ENCODE peak calls at places on chromosomes 7 and 10, in six cellular contexts. One of them, this sample, is unnamed.

GRCh38 chr10:33293531-33294170 is 40.8 kb downstream of the NRP1 start:
- DNase-seq in renal cortical epithelial cell: no peak
- DNase-seq in heart left ventricle: no peak
- DNase-seq in coronary artery: no peak
- DNase-seq in activated naive CD4-positive, alpha-beta T cell treated with anti-CD3 and anti-CD28 coated beads, Interleukin-2, amount 10 ng/mL, durations not matched to agents 7 days and 5 days: no peak
- DNase-seq in mesothelial cell of epicardium: no peak
- DNase-seq in this sample: no peak

GRCh38 chr10:53325073-53325472 is 552.5 kb upstream of the MBL2 start:
- DNase-seq in renal cortical epithelial cell: peak
- DNase-seq in heart left ventricle: no peak
- DNase-seq in coronary artery: no peak
- DNase-seq in activated naive CD4-positive, alpha-beta T cell treated with anti-CD3 and anti-CD28 coated beads, Interleukin-2, amount 10 ng/mL, durations not matched to agents 7 days and 5 days: no peak
- DNase-seq in mesothelial cell of epicardium: no peak
- DNase-seq in this sample: no peak

GRCh38 chr10:95181731-95182130 is 12.3 kb upstream of the ACSM6 start:
- DNase-seq in renal cortical epithelial cell: peak
- DNase-seq in heart left ventricle: no peak
- DNase-seq in coronary artery: no peak
- DNase-seq in activated naive CD4-positive, alpha-beta T cell treated with anti-CD3 and anti-CD28 coated beads, Interleukin-2, amount 10 ng/mL, durations not matched to agents 7 days and 5 days: no peak
- DNase-seq in mesothelial cell of epicardium: no peak
- DNase-seq in this sample: no peak

GRCh38 chr7:95636140-95636539 is 39.8 kb upstream of the PDK4 start:
- DNase-seq in renal cortical epithelial cell: peak
- DNase-seq in heart left ventricle: no peak
- DNase-seq in coronary artery: no peak
- DNase-seq in activated naive CD4-positive, alpha-beta T cell treated with anti-CD3 and anti-CD28 coated beads, Interleukin-2, amount 10 ng/mL, durations not matched to agents 7 days and 5 days: no peak
- DNase-seq in mesothelial cell of epicardium: no peak
- DNase-seq in this sample: no peak

GRCh38 chr10:97713351-97713827 is at the start of gene MARVELD1:
- DNase-seq in renal cortical epithelial cell: no peak
- DNase-seq in heart left ventricle: peak
- DNase-seq in coronary artery: peak
- DNase-seq in activated naive CD4-positive, alpha-beta T cell treated with anti-CD3 and anti-CD28 coated beads, Interleukin-2, amount 10 ng/mL, durations not matched to agents 7 days and 5 days: peak
- DNase-seq in mesothelial cell of epicardium: peak
- DNase-seq in this sample: no peak

GRCh38 chr7:41294556-41295454 is 408.1 kb downstream of the INHBA start:
- DNase-seq in renal cortical epithelial cell: no peak
- DNase-seq in heart left ventricle: no peak
- DNase-seq in coronary artery: no peak
- DNase-seq in activated naive CD4-positive, alpha-beta T cell treated with anti-CD3 and anti-CD28 coated beads, Interleukin-2, amount 10 ng/mL, durations not matched to agents 7 days and 5 days: no peak
- DNase-seq in mesothelial cell of epicardium: no peak
- DNase-seq in this sample: no peak

GRCh38 chr10:96556003-96556402 is 30.8 kb downstream of the TM9SF3 start:
- DNase-seq in renal cortical epithelial cell: peak
- DNase-seq in heart left ventricle: no peak
- DNase-seq in coronary artery: no peak
- DNase-seq in activated naive CD4-positive, alpha-beta T cell treated with anti-CD3 and anti-CD28 coated beads, Interleukin-2, amount 10 ng/mL, durations not matched to agents 7 days and 5 days: peak
- DNase-seq in mesothelial cell of epicardium: no peak
- DNase-seq in this sample: no peak

GRCh38 chr7:87853237-87853864 is 22.8 kb downstream of the SLC25A40 start:
- DNase-seq in renal cortical epithelial cell: peak
- DNase-seq in heart left ventricle: no peak
- DNase-seq in coronary artery: no peak
- DNase-seq in activated naive CD4-positive, alpha-beta T cell treated with anti-CD3 and anti-CD28 coated beads, Interleukin-2, amount 10 ng/mL, durations not matched to agents 7 days and 5 days: no peak
- DNase-seq in mesothelial cell of epicardium: no peak
- DNase-seq in this sample: no peak

GRCh38 chr7:117780832-117781231 is 92.4 kb downstream of the CTTNBP2 start:
- DNase-seq in renal cortical epithelial cell: no peak
- DNase-seq in heart left ventricle: no peak
- DNase-seq in coronary artery: no peak
- DNase-seq in activated naive CD4-positive, alpha-beta T cell treated with anti-CD3 and anti-CD28 coated beads, Interleukin-2, amount 10 ng/mL, durations not matched to agents 7 days and 5 days: no peak
- DNase-seq in mesothelial cell of epicardium: no peak
- DNase-seq in this sample: no peak

GRCh38 chr10:29479081-29479917 is 155.5 kb downstream of the SVIL start:
- DNase-seq in renal cortical epithelial cell: peak
- DNase-seq in heart left ventricle: no peak
- DNase-seq in coronary artery: no peak
- DNase-seq in activated naive CD4-positive, alpha-beta T cell treated with anti-CD3 and anti-CD28 coated beads, Interleukin-2, amount 10 ng/mL, durations not matched to agents 7 days and 5 days: no peak
- DNase-seq in mesothelial cell of epicardium: no peak
- DNase-seq in this sample: no peak

GRCh38 chr7:117200786-117201185 is 122.1 kb downstream of the WNT2 start:
- DNase-seq in renal cortical epithelial cell: no peak
- DNase-seq in heart left ventricle: no peak
- DNase-seq in coronary artery: no peak
- DNase-seq in activated naive CD4-positive, alpha-beta T cell treated with anti-CD3 and anti-CD28 coated beads, Interleukin-2, amount 10 ng/mL, durations not matched to agents 7 days and 5 days: no peak
- DNase-seq in mesothelial cell of epicardium: no peak
- DNase-seq in this sample: no peak

GRCh38 chr10:24762966-24763623 is 39.4 kb upstream of the ARHGAP21 start:
- DNase-seq in renal cortical epithelial cell: peak
- DNase-seq in heart left ventricle: no peak
- DNase-seq in coronary artery: no peak
- DNase-seq in activated naive CD4-positive, alpha-beta T cell treated with anti-CD3 and anti-CD28 coated beads, Interleukin-2, amount 10 ng/mL, durations not matched to agents 7 days and 5 days: no peak
- DNase-seq in mesothelial cell of epicardium: no peak
- DNase-seq in this sample: no peak

GRCh38 chr10:103193820-103194529 is 903 bp upstream of the NT5C2 start:
- DNase-seq in renal cortical epithelial cell: no peak
- DNase-seq in heart left ventricle: no peak
- DNase-seq in coronary artery: no peak
- DNase-seq in activated naive CD4-positive, alpha-beta T cell treated with anti-CD3 and anti-CD28 coated beads, Interleukin-2, amount 10 ng/mL, durations not matched to agents 7 days and 5 days: no peak
- DNase-seq in mesothelial cell of epicardium: no peak
- DNase-seq in this sample: no peak

GRCh38 chr10:46317889-46318288 is 31.1 kb downstream of the ANTXRL start:
- DNase-seq in renal cortical epithelial cell: no peak
- DNase-seq in heart left ventricle: no peak
- DNase-seq in coronary artery: no peak
- DNase-seq in activated naive CD4-positive, alpha-beta T cell treated with anti-CD3 and anti-CD28 coated beads, Interleukin-2, amount 10 ng/mL, durations not matched to agents 7 days and 5 days: no peak
- DNase-seq in mesothelial cell of epicardium: no peak
- DNase-seq in this sample: no peak

GRCh38 chr7:158274404-158274811 is 313.2 kb downstream of the PTPRN2 start:
- DNase-seq in renal cortical epithelial cell: no peak
- DNase-seq in heart left ventricle: no peak
- DNase-seq in coronary artery: no peak
- DNase-seq in activated naive CD4-positive, alpha-beta T cell treated with anti-CD3 and anti-CD28 coated beads, Interleukin-2, amount 10 ng/mL, durations not matched to agents 7 days and 5 days: no peak
- DNase-seq in mesothelial cell of epicardium: no peak
- DNase-seq in this sample: no peak

GRCh38 chr7:132049462-132050304 is 493.3 kb upstream of the PODXL start:
- DNase-seq in renal cortical epithelial cell: peak
- DNase-seq in heart left ventricle: no peak
- DNase-seq in coronary artery: peak
- DNase-seq in activated naive CD4-positive, alpha-beta T cell treated with anti-CD3 and anti-CD28 coated beads, Interleukin-2, amount 10 ng/mL, durations not matched to agents 7 days and 5 days: peak
- DNase-seq in mesothelial cell of epicardium: no peak
- DNase-seq in this sample: no peak

GRCh38 chr7:43721193-43721806 is 8.0 kb downstream of the COA1 start:
- DNase-seq in renal cortical epithelial cell: peak
- DNase-seq in heart left ventricle: no peak
- DNase-seq in coronary artery: no peak
- DNase-seq in activated naive CD4-positive, alpha-beta T cell treated with anti-CD3 and anti-CD28 coated beads, Interleukin-2, amount 10 ng/mL, durations not matched to agents 7 days and 5 days: no peak
- DNase-seq in mesothelial cell of epicardium: no peak
- DNase-seq in this sample: no peak

GRCh38 chr7:20395094-20395493 is 64.4 kb downstream of the ITGB8 start:
- DNase-seq in renal cortical epithelial cell: no peak
- DNase-seq in heart left ventricle: no peak
- DNase-seq in coronary artery: no peak
- DNase-seq in activated naive CD4-positive, alpha-beta T cell treated with anti-CD3 and anti-CD28 coated beads, Interleukin-2, amount 10 ng/mL, durations not matched to agents 7 days and 5 days: no peak
- DNase-seq in mesothelial cell of epicardium: no peak
- DNase-seq in this sample: no peak

GRCh38 chr7:138194567-138194966 is 118.3 kb downstream of the AKR1D1 start:
- DNase-seq in renal cortical epithelial cell: no peak
- DNase-seq in heart left ventricle: no peak
- DNase-seq in coronary artery: no peak
- DNase-seq in activated naive CD4-positive, alpha-beta T cell treated with anti-CD3 and anti-CD28 coated beads, Interleukin-2, amount 10 ng/mL, durations not matched to agents 7 days and 5 days: no peak
- DNase-seq in mesothelial cell of epicardium: no peak
- DNase-seq in this sample: no peak

GRCh38 chr10:17682236-17682946 is 38.4 kb downstream of the STAM start:
- DNase-seq in renal cortical epithelial cell: peak
- DNase-seq in heart left ventricle: no peak
- DNase-seq in coronary artery: no peak
- DNase-seq in activated naive CD4-positive, alpha-beta T cell treated with anti-CD3 and anti-CD28 coated beads, Interleukin-2, amount 10 ng/mL, durations not matched to agents 7 days and 5 days: no peak
- DNase-seq in mesothelial cell of epicardium: no peak
- DNase-seq in this sample: no peak

GRCh38 chr7:38463277-38464224 is 167.6 kb downstream of the AMPH start:
- DNase-seq in renal cortical epithelial cell: no peak
- DNase-seq in heart left ventricle: peak
- DNase-seq in coronary artery: no peak
- DNase-seq in activated naive CD4-positive, alpha-beta T cell treated with anti-CD3 and anti-CD28 coated beads, Interleukin-2, amount 10 ng/mL, durations not matched to agents 7 days and 5 days: peak
- DNase-seq in mesothelial cell of epicardium: no peak
- DNase-seq in this sample: no peak

GRCh38 chr10:86389441-86390193 is 23.0 kb upstream of the GRID1 start:
- DNase-seq in renal cortical epithelial cell: no peak
- DNase-seq in heart left ventricle: no peak
- DNase-seq in coronary artery: peak
- DNase-seq in activated naive CD4-positive, alpha-beta T cell treated with anti-CD3 and anti-CD28 coated beads, Interleukin-2, amount 10 ng/mL, durations not matched to agents 7 days and 5 days: no peak
- DNase-seq in mesothelial cell of epicardium: no peak
- DNase-seq in this sample: no peak

GRCh38 chr10:79948976-79949722 is at the start of gene SFTPD:
- DNase-seq in renal cortical epithelial cell: peak
- DNase-seq in heart left ventricle: no peak
- DNase-seq in coronary artery: no peak
- DNase-seq in activated naive CD4-positive, alpha-beta T cell treated with anti-CD3 and anti-CD28 coated beads, Interleukin-2, amount 10 ng/mL, durations not matched to agents 7 days and 5 days: no peak
- DNase-seq in mesothelial cell of epicardium: no peak
- DNase-seq in this sample: no peak

GRCh38 chr7:105196473-105196872 is 182.5 kb downstream of the KMT2E start:
- DNase-seq in renal cortical epithelial cell: no peak
- DNase-seq in heart left ventricle: no peak
- DNase-seq in coronary artery: no peak
- DNase-seq in activated naive CD4-positive, alpha-beta T cell treated with anti-CD3 and anti-CD28 coated beads, Interleukin-2, amount 10 ng/mL, durations not matched to agents 7 days and 5 days: no peak
- DNase-seq in mesothelial cell of epicardium: no peak
- DNase-seq in this sample: no peak

GRCh38 chr7:2029936-2030335 is 202.8 kb downstream of the MAD1L1 start:
- DNase-seq in renal cortical epithelial cell: no peak
- DNase-seq in heart left ventricle: no peak
- DNase-seq in coronary artery: no peak
- DNase-seq in activated naive CD4-positive, alpha-beta T cell treated with anti-CD3 and anti-CD28 coated beads, Interleukin-2, amount 10 ng/mL, durations not matched to agents 7 days and 5 days: no peak
- DNase-seq in mesothelial cell of epicardium: no peak
- DNase-seq in this sample: no peak

GRCh38 chr10:17247210-17247609 is 19.2 kb downstream of the VIM start:
- DNase-seq in renal cortical epithelial cell: no peak
- DNase-seq in heart left ventricle: no peak
- DNase-seq in coronary artery: no peak
- DNase-seq in activated naive CD4-positive, alpha-beta T cell treated with anti-CD3 and anti-CD28 coated beads, Interleukin-2, amount 10 ng/mL, durations not matched to agents 7 days and 5 days: no peak
- DNase-seq in mesothelial cell of epicardium: no peak
- DNase-seq in this sample: no peak

GRCh38 chr7:139995034-139995915 is 67.5 kb downstream of the PARP12 start:
- DNase-seq in renal cortical epithelial cell: peak
- DNase-seq in heart left ventricle: peak
- DNase-seq in coronary artery: no peak
- DNase-seq in activated naive CD4-positive, alpha-beta T cell treated with anti-CD3 and anti-CD28 coated beads, Interleukin-2, amount 10 ng/mL, durations not matched to agents 7 days and 5 days: no peak
- DNase-seq in mesothelial cell of epicardium: no peak
- DNase-seq in this sample: no peak

GRCh38 chr7:159039716-159040115 is 105.0 kb downstream of the VIPR2 start:
- DNase-seq in renal cortical epithelial cell: no peak
- DNase-seq in heart left ventricle: no peak
- DNase-seq in coronary artery: no peak
- DNase-seq in activated naive CD4-positive, alpha-beta T cell treated with anti-CD3 and anti-CD28 coated beads, Interleukin-2, amount 10 ng/mL, durations not matched to agents 7 days and 5 days: no peak
- DNase-seq in mesothelial cell of epicardium: peak
- DNase-seq in this sample: no peak

GRCh38 chr7:36198854-36199266 is 45.8 kb downstream of the EEPD1 start:
- DNase-seq in renal cortical epithelial cell: peak
- DNase-seq in heart left ventricle: no peak
- DNase-seq in coronary artery: no peak
- DNase-seq in activated naive CD4-positive, alpha-beta T cell treated with anti-CD3 and anti-CD28 coated beads, Interleukin-2, amount 10 ng/mL, durations not matched to agents 7 days and 5 days: no peak
- DNase-seq in mesothelial cell of epicardium: no peak
- DNase-seq in this sample: no peak

GRCh38 chr7:82210422-82211184 is 233.0 kb downstream of the CACNA2D1 start:
- DNase-seq in renal cortical epithelial cell: peak
- DNase-seq in heart left ventricle: no peak
- DNase-seq in coronary artery: no peak
- DNase-seq in activated naive CD4-positive, alpha-beta T cell treated with anti-CD3 and anti-CD28 coated beads, Interleukin-2, amount 10 ng/mL, durations not matched to agents 7 days and 5 days: no peak
- DNase-seq in mesothelial cell of epicardium: no peak
- DNase-seq in this sample: no peak

GRCh38 chr7:133355325-133355708 is 102.4 kb downstream of the EXOC4 start:
- DNase-seq in renal cortical epithelial cell: no peak
- DNase-seq in heart left ventricle: no peak
- DNase-seq in coronary artery: no peak
- DNase-seq in activated naive CD4-positive, alpha-beta T cell treated with anti-CD3 and anti-CD28 coated beads, Interleukin-2, amount 10 ng/mL, durations not matched to agents 7 days and 5 days: no peak
- DNase-seq in mesothelial cell of epicardium: no peak
- DNase-seq in this sample: no peak

GRCh38 chr7:33774762-33775523 is 130.4 kb upstream of the BMPER start:
- DNase-seq in renal cortical epithelial cell: peak
- DNase-seq in heart left ventricle: peak
- DNase-seq in coronary artery: no peak
- DNase-seq in activated naive CD4-positive, alpha-beta T cell treated with anti-CD3 and anti-CD28 coated beads, Interleukin-2, amount 10 ng/mL, durations not matched to agents 7 days and 5 days: no peak
- DNase-seq in mesothelial cell of epicardium: no peak
- DNase-seq in this sample: peak

GRCh38 chr10:13470270-13470669 is 58.5 kb downstream of the BEND7 start:
- DNase-seq in renal cortical epithelial cell: no peak
- DNase-seq in heart left ventricle: no peak
- DNase-seq in coronary artery: no peak
- DNase-seq in activated naive CD4-positive, alpha-beta T cell treated with anti-CD3 and anti-CD28 coated beads, Interleukin-2, amount 10 ng/mL, durations not matched to agents 7 days and 5 days: no peak
- DNase-seq in mesothelial cell of epicardium: no peak
- DNase-seq in this sample: no peak

GRCh38 chr10:22912763-22913389 is 15.0 kb upstream of the ARMC3 start:
- DNase-seq in renal cortical epithelial cell: no peak
- DNase-seq in heart left ventricle: no peak
- DNase-seq in coronary artery: no peak
- DNase-seq in activated naive CD4-positive, alpha-beta T cell treated with anti-CD3 and anti-CD28 coated beads, Interleukin-2, amount 10 ng/mL, durations not matched to agents 7 days and 5 days: no peak
- DNase-seq in mesothelial cell of epicardium: no peak
- DNase-seq in this sample: no peak

GRCh38 chr10:80324086-80324485 is 32.5 kb downstream of the DYDC1 start:
- DNase-seq in renal cortical epithelial cell: peak
- DNase-seq in heart left ventricle: no peak
- DNase-seq in coronary artery: no peak
- DNase-seq in activated naive CD4-positive, alpha-beta T cell treated with anti-CD3 and anti-CD28 coated beads, Interleukin-2, amount 10 ng/mL, durations not matched to agents 7 days and 5 days: no peak
- DNase-seq in mesothelial cell of epicardium: no peak
- DNase-seq in this sample: no peak

GRCh38 chr10:11515596-11516418 is 95.6 kb downstream of the USP6NL start:
- DNase-seq in renal cortical epithelial cell: peak
- DNase-seq in heart left ventricle: peak
- DNase-seq in coronary artery: no peak
- DNase-seq in activated naive CD4-positive, alpha-beta T cell treated with anti-CD3 and anti-CD28 coated beads, Interleukin-2, amount 10 ng/mL, durations not matched to agents 7 days and 5 days: peak
- DNase-seq in mesothelial cell of epicardium: no peak
- DNase-seq in this sample: no peak

GRCh38 chr7:131011976-131012375 is 278.0 kb upstream of the KLF14 start:
- DNase-seq in renal cortical epithelial cell: peak
- DNase-seq in heart left ventricle: no peak
- DNase-seq in coronary artery: no peak
- DNase-seq in activated naive CD4-positive, alpha-beta T cell treated with anti-CD3 and anti-CD28 coated beads, Interleukin-2, amount 10 ng/mL, durations not matched to agents 7 days and 5 days: no peak
- DNase-seq in mesothelial cell of epicardium: no peak
- DNase-seq in this sample: no peak

This sample was measured in omental fat pad.